ENCODE peak calls at places on chromosomes 3 and 15, in ten cellular contexts. E, I, P, G, Q, R, K, M, C and Z are unnamed samples.
A peak's percentile ranks its signal among the peaks of the same experiment; 100 is the strongest.

GRCh38 chr15:68578175-68578959 is 426 bp upstream of the CORO2B start:
- DNase-seq in E (peak; percentile 71), I (no peak), P (peak; percentile 48), G (no peak), Q (peak; percentile 33), R (peak; percentile 88), K (peak; percentile 52), M (no peak), C (peak; percentile 44), Z (no peak)

GRCh38 chr3:141104151-141104741 is 53.1 kb downstream of the SPSB4 start:
- DNase-seq in E (no peak), I (no peak), P (no peak), G (no peak), Q (no peak), R (no peak), K (peak; percentile 63), M (no peak), C (no peak), Z (no peak)

GRCh38 chr3:189944285-189945145 is 176.2 kb downstream of the P3H2 start:
- DNase-seq in E (peak; percentile 30), I (no peak), P (no peak), G (no peak), Q (peak; percentile 57), R (no peak), K (no peak), M (peak; percentile 93), C (no peak), Z (no peak)

GRCh38 chr15:57873564-57874209 is 167.2 kb downstream of the POLR2M start:
- DNase-seq in E (peak; percentile 53), I (no peak), P (peak; percentile 76), G (peak; percentile 27), Q (peak; percentile 15), R (peak; percentile 55), K (no peak), M (peak; percentile 28), C (no peak), Z (no peak)

GRCh38 chr3:51379301-51379700 is 5.8 kb upstream of the MANF start:
- DNase-seq in E (no peak), I (no peak), P (no peak), G (no peak), Q (no peak), R (no peak), K (no peak), M (no peak), C (no peak), Z (no peak)

GRCh38 chr3:47005212-47006144 is 26.0 kb downstream of the NBEAL2 start:
- DNase-seq in E (no peak), I (no peak), P (no peak), G (no peak), Q (no peak), R (no peak), K (no peak), M (no peak), C (no peak), Z (no peak)

GRCh38 chr15:75696854-75697259 is 15.8 kb downstream of the CSPG4 start:
- DNase-seq in E (no peak), I (no peak), P (no peak), G (no peak), Q (no peak), R (no peak), K (no peak), M (no peak), C (no peak), Z (no peak)

GRCh38 chr15:47414207-47414606 is 303.1 kb upstream of the SEMA6D start:
- DNase-seq in E (no peak), I (no peak), P (no peak), G (no peak), Q (no peak), R (no peak), K (no peak), M (no peak), C (no peak), Z (no peak)

GRCh38 chr15:71806452-71806931 is 3.9 kb upstream of the NR2E3 start:
- DNase-seq in E (peak; percentile 61), I (no peak), P (peak; percentile 61), G (no peak), Q (peak; percentile 25), R (peak; percentile 60), K (peak; percentile 26), M (peak; percentile 41), C (no peak), Z (no peak)